ENCODE peak calls at places on chromosomes 5 and 9, in seven cellular contexts. B is GM18507; R is ACHN; O is transverse colon; Q is stimulated activated CD4-positive, alpha-beta T cell treated with anti-CD3 and anti-CD28 coated beads, TNF-alpha, amount 100 ng/mL, for 4 hours; G is kidney epithelial cell; P is caudate nucleus. H is an unnamed sample.

GRCh38 chr5:64384761-64385160 is 121.1 kb upstream of the RGS7BP start:
- DNase-seq in B (peak), R (peak), O (no peak), Q (no peak), G (peak), P (no peak), H (no peak)

GRCh38 chr9:135506327-135507103 is 6.0 kb downstream of the MRPS2 start:
- DNase-seq in B (no peak), R (no peak), O (no peak), Q (no peak), G (no peak), P (no peak), H (no peak)

GRCh38 chr5:109676920-109677319 is 12.8 kb upstream of the MAN2A1 start:
- DNase-seq in B (no peak), R (no peak), O (no peak), Q (no peak), G (no peak), P (no peak), H (no peak)

GRCh38 chr5:114358329-114358728 is 3.5 kb upstream of the KCNN2 start:
- DNase-seq in B (no peak), R (no peak), O (no peak), Q (no peak), G (no peak), P (no peak), H (no peak)

GRCh38 chr9:69740872-69741505 is 18.8 kb downstream of the PTAR1 start:
- DNase-seq in B (no peak), R (no peak), O (no peak), Q (no peak), G (no peak), P (no peak), H (no peak)

GRCh38 chr9:111983484-111983908 is 86.9 kb downstream of the UGCG start:
- DNase-seq in B (no peak), R (no peak), O (no peak), Q (no peak), G (no peak), P (no peak), H (no peak)

GRCh38 chr9:133169102-133169501 is 5.4 kb upstream of the GBGT1 start:
- DNase-seq in B (no peak), R (no peak), O (no peak), Q (no peak), G (no peak), P (no peak), H (no peak)

GRCh38 chr5:172659909-172660628 is 19.0 kb downstream of the NEURL1B start:
- DNase-seq in B (no peak), R (no peak), O (peak), Q (no peak), G (no peak), P (peak), H (peak)

GRCh38 chr9:107504585-107505455 is 15.3 kb upstream of the KLF4 start:
- DNase-seq in B (no peak), R (peak), O (peak), Q (no peak), G (peak), P (no peak), H (no peak)

GRCh38 chr5:81513982-81514381 is 120.0 kb upstream of the ACOT12 start:
- DNase-seq in B (no peak), R (peak), O (no peak), Q (no peak), G (no peak), P (no peak), H (no peak)

GRCh38 chr9:129089246-129089645 is 8.3 kb downstream of the DOLPP1 start:
- DNase-seq in B (no peak), R (no peak), O (no peak), Q (no peak), G (no peak), P (no peak), H (no peak)

GRCh38 chr5:108311682-108312081 is 70.2 kb downstream of the FBXL17 start:
- DNase-seq in B (no peak), R (no peak), O (no peak), Q (no peak), G (no peak), P (no peak), H (no peak)

GRCh38 chr5:142699105-142699720 is 13.3 kb upstream of the FGF1 start:
- DNase-seq in B (peak), R (peak), O (peak), Q (peak), G (no peak), P (peak), H (peak)

GRCh38 chr5:75523275-75523674 is 11.6 kb downstream of the POLK start:
- DNase-seq in B (no peak), R (no peak), O (no peak), Q (no peak), G (no peak), P (no peak), H (no peak)

GRCh38 chr9:122562134-122562760 is 9.3 kb downstream of the OR1N2 start:
- DNase-seq in B (no peak), R (no peak), O (no peak), Q (no peak), G (no peak), P (no peak), H (no peak)

GRCh38 chr5:10036136-10036535 is 213.6 kb downstream of the ATPSCKMT start:
- DNase-seq in B (no peak), R (no peak), O (no peak), Q (no peak), G (no peak), P (no peak), H (no peak)

GRCh38 chr9:127809002-127809561 is 6.4 kb downstream of the FPGS start:
- DNase-seq in B (no peak), R (no peak), O (no peak), Q (no peak), G (no peak), P (no peak), H (no peak)

GRCh38 chr9:98378206-98379193 is 123.1 kb upstream of the TBC1D2 start:
- DNase-seq in B (no peak), R (no peak), O (no peak), Q (no peak), G (no peak), P (no peak), H (no peak)

GRCh38 chr5:44275908-44276307 is 113.3 kb downstream of the FGF10 start:
- DNase-seq in B (no peak), R (no peak), O (no peak), Q (no peak), G (no peak), P (no peak), H (no peak)

GRCh38 chr5:220008-220407 is 1.9 kb downstream of the SDHA start:
- DNase-seq in B (no peak), R (peak), O (no peak), Q (no peak), G (no peak), P (no peak), H (no peak)